ENCODE peak calls at places on chromosomes 6 and 20, in nine cellular contexts. B, C, G, J, E, K, P, S and Q are unnamed samples.

GRCh38 chr6:136640132-136640915 is 90.1 kb upstream of the MAP7 start:
- DNase-seq in B (no peak), C (no peak), G (no peak), J (peak), E (peak), K (no peak), P (no peak), S (no peak), Q (peak)

GRCh38 chr20:63054695-63055240 is 48.0 kb upstream of the BHLHE23 start:
- DNase-seq in B (no peak), C (no peak), G (no peak), J (no peak), E (no peak), K (peak), P (no peak), S (no peak), Q (peak)

GRCh38 chr6:50030777-50031562 is 9.2 kb upstream of the DEFB110 start:
- DNase-seq in B (no peak), C (no peak), G (peak), J (peak), E (peak), K (no peak), P (no peak), S (no peak), Q (peak)

GRCh38 chr6:47789553-47789952 is 7.7 kb downstream of the OPN5 start:
- DNase-seq in B (no peak), C (no peak), G (no peak), J (peak), E (no peak), K (no peak), P (no peak), S (no peak), Q (peak)

GRCh38 chr6:21323577-21323976 is 270.0 kb upstream of the SOX4 start:
- DNase-seq in B (no peak), C (no peak), G (no peak), J (no peak), E (no peak), K (no peak), P (no peak), S (no peak), Q (no peak)

GRCh38 chr6:145241039-145241438 is 494.3 kb downstream of the EPM2A start:
- DNase-seq in B (no peak), C (no peak), G (no peak), J (peak), E (peak), K (no peak), P (no peak), S (no peak), Q (peak)

GRCh38 chr6:28980797-28981390 is 24.2 kb downstream of the ZNF311 start:
- DNase-seq in B (no peak), C (peak), G (peak), J (peak), E (peak), K (no peak), P (peak), S (peak), Q (peak)

GRCh38 chr6:56690519-56691200 is 48.0 kb upstream of the DST start:
- DNase-seq in B (no peak), C (no peak), G (no peak), J (no peak), E (peak), K (no peak), P (no peak), S (no peak), Q (no peak)

GRCh38 chr6:88145298-88145963 is 20.7 kb downstream of the CNR1 start:
- DNase-seq in B (no peak), C (no peak), G (no peak), J (no peak), E (no peak), K (no peak), P (no peak), S (no peak), Q (no peak)

GRCh38 chr6:166203641-166204222 is 36.1 kb upstream of the TBXT start:
- DNase-seq in B (no peak), C (no peak), G (no peak), J (no peak), E (no peak), K (no peak), P (no peak), S (no peak), Q (no peak)

GRCh38 chr6:166908812-166909211 is 47.5 kb downstream of the RNASET2 start:
- DNase-seq in B (no peak), C (no peak), G (no peak), J (no peak), E (no peak), K (no peak), P (no peak), S (no peak), Q (no peak)

GRCh38 chr6:166068768-166069167 is 98.9 kb downstream of the TBXT start:
- DNase-seq in B (no peak), C (no peak), G (no peak), J (no peak), E (no peak), K (no peak), P (no peak), S (no peak), Q (no peak)

GRCh38 chr6:152356659-152357058 is 280.5 kb downstream of the SYNE1 start:
- DNase-seq in B (no peak), C (no peak), G (peak), J (peak), E (peak), K (no peak), P (no peak), S (no peak), Q (no peak)

GRCh38 chr6:37680668-37681067 is 17.0 kb downstream of the MDGA1 start:
- DNase-seq in B (no peak), C (no peak), G (no peak), J (no peak), E (peak), K (no peak), P (no peak), S (no peak), Q (peak)